ENCODE peak calls at places on chromosomes 3 and 15, in four cellular contexts. P, K, G and B are unnamed samples.

GRCh38 chr3:56785499-56785898 is 16.2 kb downstream of the ARHGEF3 start:
- DNase-seq in K (no peak), P (no peak), G (no peak), B (no peak)

GRCh38 chr15:45101749-45102148 is 12.2 kb downstream of the DUOX2 start:
- DNase-seq in P (no peak), G (no peak), K (no peak), B (no peak)

GRCh38 chr3:131849640-131850039 is 185.2 kb downstream of the CPNE4 start:
- DNase-seq in G (no peak), P (no peak), K (no peak), B (no peak)

GRCh38 chr3:20668411-20668810 is 482.4 kb upstream of the SGO1 start:
- DNase-seq in P (no peak), G (no peak), K (no peak), B (no peak)

GRCh38 chr3:179884136-179884535 is 152.6 kb downstream of the PEX5L start:
- DNase-seq in K (no peak), P (no peak), G (no peak), B (no peak)

GRCh38 chr3:181230258-181230657 is 240.7 kb upstream of the DNAJC19 start:
- DNase-seq in P (no peak), K (no peak), G (no peak), B (peak; percentile 23)

GRCh38 chr3:27022096-27022761 is 347.0 kb downstream of the NEK10 start:
- DNase-seq in G (no peak), K (peak; percentile 73), P (no peak), B (no peak)

GRCh38 chr3:13173186-13173585 is 100.0 kb upstream of the IQSEC1 start:
- DNase-seq in P (no peak), G (no peak), K (no peak), B (no peak)

GRCh38 chr3:33751320-33751719 is 33.3 kb upstream of the CLASP2 start:
- DNase-seq in P (no peak), G (no peak), K (no peak), B (no peak)

GRCh38 chr15:89052474-89052873 is 35.8 kb upstream of the ABHD2 start:
- DNase-seq in P (no peak), K (peak; percentile 25), G (no peak), B (no peak)

GRCh38 chr3:134630506-134630905 is 20.3 kb downstream of the KY start:
- DNase-seq in G (no peak), P (no peak), K (no peak), B (no peak)

GRCh38 chr3:142947352-142947751 is 16.1 kb downstream of the PAQR9 start:
- DNase-seq in K (no peak), G (no peak), P (no peak), B (no peak)

GRCh38 chr3:114080201-114080600 is 23.7 kb downstream of the QTRT2 start:
- DNase-seq in K (no peak), P (no peak), G (no peak), B (no peak)

GRCh38 chr15:76996526-76997401 is 1.8 kb downstream of the PSTPIP1 start:
- DNase-seq in G (no peak), K (no peak), P (peak; percentile 62), B (no peak)

GRCh38 chr15:55389276-55389631 is 18.9 kb downstream of the CCPG1 start:
- DNase-seq in G (no peak), P (no peak), K (no peak), B (no peak)

GRCh38 chr3:139355502-139355901 is 11.7 kb downstream of the MRPS22 start:
- DNase-seq in K (no peak), G (no peak), P (no peak), B (no peak)

GRCh38 chr3:184250167-184250828 is 826 bp downstream of the EEF1AKMT4 start:
- DNase-seq in G (peak; percentile 92), K (peak; percentile 81), P (peak; percentile 80), B (peak; percentile 94)

GRCh38 chr15:89016549-89017041 is 71.7 kb upstream of the ABHD2 start:
- DNase-seq in P (no peak), K (no peak), G (no peak), B (no peak)

GRCh38 chr15:68578960-68579935 is at the start of gene CORO2B:
- DNase-seq in G (peak; percentile 49), K (no peak), P (no peak), B (no peak)

GRCh38 chr3:124669470-124669869 is 60.8 kb upstream of the UMPS start:
- DNase-seq in G (no peak), P (no peak), K (no peak), B (no peak)

GRCh38 chr15:70234256-70234965 is 136.7 kb upstream of the TLE3 start:
- DNase-seq in K (peak; percentile 63), P (no peak), G (no peak), B (no peak)

GRCh38 chr15:35088329-35088728 is 3.2 kb upstream of the NANOGP8 start:
- DNase-seq in P (no peak), K (no peak), G (no peak), B (no peak)

GRCh38 chr3:28768439-28768838 is 419.8 kb upstream of the AZI2 start:
- DNase-seq in P (no peak), K (no peak), G (no peak), B (no peak)

GRCh38 chr15:35690698-35691116 is 144.7 kb upstream of the DPH6 start:
- DNase-seq in P (no peak), G (no peak), K (no peak), B (no peak)

GRCh38 chr3:70277304-70277703 is 35.1 kb downstream of the MDFIC2 start:
- DNase-seq in G (no peak), K (no peak), P (no peak), B (no peak)

GRCh38 chr3:187051066-187051465 is 88.2 kb downstream of the RPL39L start:
- DNase-seq in G (no peak), K (no peak), P (no peak), B (no peak)

GRCh38 chr3:155946178-155946577 is 75.7 kb downstream of the GMPS start:
- DNase-seq in G (no peak), P (no peak), K (no peak), B (no peak)

GRCh38 chr3:97232635-97233034 is 418.2 kb downstream of the EPHA6 start:
- DNase-seq in P (no peak), K (no peak), G (no peak), B (no peak)

GRCh38 chr3:45988804-45989203 is 6.8 kb downstream of the FYCO1 start:
- DNase-seq in G (no peak), K (no peak), P (no peak), B (no peak)

GRCh38 chr15:50627351-50628055 is 59.1 kb downstream of the TRPM7 start:
- DNase-seq in K (no peak), G (no peak), P (no peak), B (no peak)